ENCODE peak calls at places on chromosomes 7 and 10, in eight cellular contexts. One of them, this sample, is unnamed.

GRCh38 chr10:89090760-89091455 is 100.3 kb downstream of the FAS start:
- DNase-seq in T-helper 17 cell: no peak
- DNase-seq in neuronal stem cell: no peak
- DNase-seq in globus pallidus: peak
- DNase-seq in neural progenitor cell: no peak
- DNase-seq in NCI-H774: no peak
- DNase-seq in NCI-H748 treated with DMSO at 0.1 percent for 48 hours: no peak
- DNase-seq in M059J: no peak
- DNase-seq in this sample: no peak

GRCh38 chr10:117226813-117227451 is 14.0 kb upstream of the SLC18A2 start:
- DNase-seq in T-helper 17 cell: no peak
- DNase-seq in neuronal stem cell: no peak
- DNase-seq in globus pallidus: peak
- DNase-seq in neural progenitor cell: peak
- DNase-seq in NCI-H774: no peak
- DNase-seq in NCI-H748 treated with DMSO at 0.1 percent for 48 hours: peak
- DNase-seq in M059J: peak
- DNase-seq in this sample: no peak

GRCh38 chr10:21517134-21517982 is 8.1 kb downstream of the SKIDA1 start:
- DNase-seq in T-helper 17 cell: peak
- DNase-seq in neuronal stem cell: no peak
- DNase-seq in globus pallidus: peak
- DNase-seq in neural progenitor cell: peak
- DNase-seq in NCI-H774: peak
- DNase-seq in NCI-H748 treated with DMSO at 0.1 percent for 48 hours: no peak
- DNase-seq in M059J: peak
- DNase-seq in this sample: no peak

GRCh38 chr10:12727832-12728215 is 273.7 kb downstream of the CCDC3 start:
- DNase-seq in T-helper 17 cell: no peak
- DNase-seq in neuronal stem cell: no peak
- DNase-seq in globus pallidus: no peak
- DNase-seq in neural progenitor cell: no peak
- DNase-seq in NCI-H774: no peak
- DNase-seq in NCI-H748 treated with DMSO at 0.1 percent for 48 hours: no peak
- DNase-seq in M059J: no peak
- DNase-seq in this sample: no peak

GRCh38 chr7:81956520-81956919 is 186.7 kb upstream of the HGF start:
- DNase-seq in T-helper 17 cell: no peak
- DNase-seq in neuronal stem cell: peak
- DNase-seq in globus pallidus: peak
- DNase-seq in neural progenitor cell: peak
- DNase-seq in NCI-H774: no peak
- DNase-seq in NCI-H748 treated with DMSO at 0.1 percent for 48 hours: peak
- DNase-seq in M059J: peak
- DNase-seq in this sample: no peak

GRCh38 chr10:88731296-88731695 is 25.2 kb downstream of the LIPK start:
- DNase-seq in T-helper 17 cell: no peak
- DNase-seq in neuronal stem cell: no peak
- DNase-seq in globus pallidus: peak
- DNase-seq in neural progenitor cell: peak
- DNase-seq in NCI-H774: no peak
- DNase-seq in NCI-H748 treated with DMSO at 0.1 percent for 48 hours: no peak
- DNase-seq in M059J: no peak
- DNase-seq in this sample: no peak

GRCh38 chr10:23994459-23995046 is 214.4 kb upstream of the KIAA1217 start:
- DNase-seq in T-helper 17 cell: no peak
- DNase-seq in neuronal stem cell: peak
- DNase-seq in globus pallidus: peak
- DNase-seq in neural progenitor cell: peak
- DNase-seq in NCI-H774: peak
- DNase-seq in NCI-H748 treated with DMSO at 0.1 percent for 48 hours: peak
- DNase-seq in M059J: peak
- DNase-seq in this sample: peak

GRCh38 chr10:78448470-78448869 is 414.8 kb downstream of the RPS24 start:
- DNase-seq in T-helper 17 cell: no peak
- DNase-seq in neuronal stem cell: no peak
- DNase-seq in globus pallidus: no peak
- DNase-seq in neural progenitor cell: no peak
- DNase-seq in NCI-H774: no peak
- DNase-seq in NCI-H748 treated with DMSO at 0.1 percent for 48 hours: no peak
- DNase-seq in M059J: no peak
- DNase-seq in this sample: no peak

GRCh38 chr10:68075550-68076004 is 494 bp upstream of the HERC4 start:
- DNase-seq in T-helper 17 cell: no peak
- DNase-seq in neuronal stem cell: no peak
- DNase-seq in globus pallidus: peak
- DNase-seq in neural progenitor cell: no peak
- DNase-seq in NCI-H774: no peak
- DNase-seq in NCI-H748 treated with DMSO at 0.1 percent for 48 hours: no peak
- DNase-seq in M059J: no peak
- DNase-seq in this sample: no peak

GRCh38 chr10:17188644-17189172 is 12.8 kb downstream of the TRDMT1 start:
- DNase-seq in T-helper 17 cell: no peak
- DNase-seq in neuronal stem cell: no peak
- DNase-seq in globus pallidus: no peak
- DNase-seq in neural progenitor cell: no peak
- DNase-seq in NCI-H774: no peak
- DNase-seq in NCI-H748 treated with DMSO at 0.1 percent for 48 hours: no peak
- DNase-seq in M059J: no peak
- DNase-seq in this sample: no peak

GRCh38 chr7:84720456-84721097 is 466.3 kb downstream of the SEMA3D start:
- DNase-seq in T-helper 17 cell: no peak
- DNase-seq in neuronal stem cell: no peak
- DNase-seq in globus pallidus: no peak
- DNase-seq in neural progenitor cell: no peak
- DNase-seq in NCI-H774: no peak
- DNase-seq in NCI-H748 treated with DMSO at 0.1 percent for 48 hours: no peak
- DNase-seq in M059J: no peak
- DNase-seq in this sample: no peak

GRCh38 chr10:112603062-112603461 is 156.0 kb downstream of the VTI1A start:
- DNase-seq in T-helper 17 cell: no peak
- DNase-seq in neuronal stem cell: no peak
- DNase-seq in globus pallidus: no peak
- DNase-seq in neural progenitor cell: no peak
- DNase-seq in NCI-H774: no peak
- DNase-seq in NCI-H748 treated with DMSO at 0.1 percent for 48 hours: no peak
- DNase-seq in M059J: no peak
- DNase-seq in this sample: no peak

GRCh38 chr7:153941061-153941460 is 111.1 kb upstream of the DPP6 start:
- DNase-seq in T-helper 17 cell: no peak
- DNase-seq in neuronal stem cell: no peak
- DNase-seq in globus pallidus: no peak
- DNase-seq in neural progenitor cell: no peak
- DNase-seq in NCI-H774: no peak
- DNase-seq in NCI-H748 treated with DMSO at 0.1 percent for 48 hours: no peak
- DNase-seq in M059J: no peak
- DNase-seq in this sample: no peak

GRCh38 chr10:77320852-77321496 is 316.6 kb downstream of the KCNMA1 start:
- DNase-seq in T-helper 17 cell: no peak
- DNase-seq in neuronal stem cell: no peak
- DNase-seq in globus pallidus: no peak
- DNase-seq in neural progenitor cell: no peak
- DNase-seq in NCI-H774: no peak
- DNase-seq in NCI-H748 treated with DMSO at 0.1 percent for 48 hours: no peak
- DNase-seq in M059J: peak
- DNase-seq in this sample: no peak

GRCh38 chr10:35217458-35217857 is 90.8 kb downstream of the CREM start:
- DNase-seq in T-helper 17 cell: no peak
- DNase-seq in neuronal stem cell: no peak
- DNase-seq in globus pallidus: peak
- DNase-seq in neural progenitor cell: no peak
- DNase-seq in NCI-H774: no peak
- DNase-seq in NCI-H748 treated with DMSO at 0.1 percent for 48 hours: no peak
- DNase-seq in M059J: no peak
- DNase-seq in this sample: no peak

GRCh38 chr7:137564677-137565076 is 221.1 kb upstream of the PTN start:
- DNase-seq in T-helper 17 cell: no peak
- DNase-seq in neuronal stem cell: no peak
- DNase-seq in globus pallidus: no peak
- DNase-seq in neural progenitor cell: peak
- DNase-seq in NCI-H774: no peak
- DNase-seq in NCI-H748 treated with DMSO at 0.1 percent for 48 hours: no peak
- DNase-seq in M059J: no peak
- DNase-seq in this sample: no peak

GRCh38 chr7:1755783-1756626 is 85.9 kb downstream of the ELFN1 start:
- DNase-seq in T-helper 17 cell: no peak
- DNase-seq in neuronal stem cell: no peak
- DNase-seq in globus pallidus: no peak
- DNase-seq in neural progenitor cell: no peak
- DNase-seq in NCI-H774: no peak
- DNase-seq in NCI-H748 treated with DMSO at 0.1 percent for 48 hours: no peak
- DNase-seq in M059J: no peak
- DNase-seq in this sample: no peak

This sample was measured in kidney epithelial cell.